ENCODE peak calls at places on chromosomes 12 and 14, in eight cellular contexts. Y is fibroblast of lung, B is IMR-90, W is endodermal cell, E is transverse colon, U is ovary, N is right lobe of liver, R is HCT116. O is an unnamed sample.

GRCh38 chr12:27602516-27602915 is 78.5 kb downstream of the PPFIBP1 start:
- DNase-seq in Y (no peak), B (peak; percentile 39), W (no peak), E (no peak), U (no peak), N (no peak), R (no peak), O (no peak)

GRCh38 chr14:48504921-48505320 is 829.5 kb upstream of the MDGA2 start:
- DNase-seq in Y (no peak), B (no peak), W (no peak), E (no peak), U (no peak), N (no peak), R (no peak), O (no peak)

GRCh38 chr12:117134059-117134458 is 34.8 kb upstream of the TESC start:
- DNase-seq in Y (no peak), B (no peak), W (no peak), E (no peak), U (no peak), N (no peak), R (no peak), O (no peak)

GRCh38 chr12:63068857-63069442 is 82.1 kb downstream of the AVPR1A start:
- DNase-seq in Y (peak; percentile 67), B (peak; percentile 75), W (no peak), E (no peak), U (no peak), N (no peak), R (peak; percentile 55), O (no peak)

GRCh38 chr14:22391908-22392307 is 197.1 kb downstream of the DAD1 start:
- DNase-seq in Y (peak; percentile 70), B (peak; percentile 65), W (peak; percentile 85), E (peak; percentile 39), U (peak; percentile 28), N (no peak), R (peak; percentile 28), O (peak; percentile 64)

GRCh38 chr12:28802706-28803438 is 346.2 kb upstream of the FAR2 start:
- DNase-seq in Y (no peak), B (no peak), W (no peak), E (no peak), U (no peak), N (no peak), R (no peak), O (no peak)

GRCh38 chr12:99768758-99769157 is 121.2 kb downstream of the GARIN6 start:
- DNase-seq in Y (no peak), B (no peak), W (no peak), E (no peak), U (no peak), N (no peak), R (no peak), O (no peak)

GRCh38 chr14:74848768-74849167 is 27.2 kb downstream of the PROX2 start:
- DNase-seq in Y (peak; percentile 30), B (no peak), W (no peak), E (no peak), U (no peak), N (no peak), R (no peak), O (no peak)

GRCh38 chr12:104320627-104321024 is 17.1 kb downstream of the EID3 start:
- DNase-seq in Y (no peak), B (no peak), W (no peak), E (no peak), U (no peak), N (no peak), R (no peak), O (no peak)

GRCh38 chr12:18079541-18080230 is 10.3 kb downstream of the RERGL start:
- DNase-seq in Y (no peak), B (no peak), W (no peak), E (no peak), U (no peak), N (no peak), R (no peak), O (no peak)

GRCh38 chr12:132530851-132531250 is 40.9 kb downstream of the FBRSL1 start:
- DNase-seq in Y (no peak), B (no peak), W (no peak), E (no peak), U (no peak), N (no peak), R (no peak), O (no peak)

GRCh38 chr12:92987846-92988621 is 58.9 kb upstream of the EEA1 start:
- DNase-seq in Y (no peak), B (no peak), W (peak; percentile 91), E (peak; percentile 50), U (no peak), N (no peak), R (no peak), O (no peak)

GRCh38 chr12:58711968-58712367 is 208.3 kb downstream of the LRIG3 start:
- DNase-seq in Y (peak; percentile 92), B (peak; percentile 80), W (no peak), E (no peak), U (no peak), N (no peak), R (no peak), O (no peak)

GRCh38 chr14:61355892-61356325 is 34.5 kb downstream of the PRKCH start:
- DNase-seq in Y (peak; percentile 55), B (peak; percentile 11), W (peak; percentile 88), E (no peak), U (no peak), N (no peak), R (peak; percentile 98), O (peak; percentile 79)

GRCh38 chr12:9646794-9647622 is 22.5 kb upstream of the CLEC2D start:
- DNase-seq in Y (peak; percentile 64), B (peak; percentile 56), W (peak; percentile 62), E (no peak), U (no peak), N (no peak), R (no peak), O (no peak)

GRCh38 chr14:68442828-68443460 is 349.9 kb downstream of the ZFP36L1 start:
- DNase-seq in Y (peak; percentile 85), B (peak; percentile 49), W (no peak), E (no peak), U (no peak), N (no peak), R (no peak), O (no peak)

GRCh38 chr14:20177433-20177974 is 13.2 kb upstream of the OR11G2 start:
- DNase-seq in Y (no peak), B (no peak), W (no peak), E (no peak), U (no peak), N (no peak), R (no peak), O (no peak)

GRCh38 chr14:102317564-102318248 is 1.8 kb upstream of the ZNF839 start:
- DNase-seq in Y (no peak), B (no peak), W (no peak), E (peak; percentile 54), U (no peak), N (no peak), R (no peak), O (no peak)

GRCh38 chr12:107903377-107904061 is 129.0 kb downstream of the ASCL4 start:
- DNase-seq in Y (peak; percentile 19), B (no peak), W (peak; percentile 96), E (peak; percentile 86), U (peak; percentile 10), N (no peak), R (no peak), O (no peak)

GRCh38 chr12:65834146-65834935 is 10.1 kb downstream of the HMGA2 start:
- DNase-seq in Y (no peak), B (no peak), W (no peak), E (no peak), U (no peak), N (no peak), R (no peak), O (no peak)

GRCh38 chr12:80860206-80860605 is 77.5 kb downstream of the LIN7A start:
- DNase-seq in Y (no peak), B (no peak), W (no peak), E (no peak), U (no peak), N (no peak), R (no peak), O (no peak)

GRCh38 chr12:54217309-54217661 is 28.5 kb upstream of the SMUG1 start:
- DNase-seq in Y (no peak), B (no peak), W (no peak), E (no peak), U (no peak), N (no peak), R (no peak), O (no peak)
- TF ChIP-seq CTCF in Y (no peak), B (no peak), W (peak; percentile 6), E (no peak), U (no peak), N (peak; percentile 3), R (no peak), O (peak; percentile 18)

DNA sequence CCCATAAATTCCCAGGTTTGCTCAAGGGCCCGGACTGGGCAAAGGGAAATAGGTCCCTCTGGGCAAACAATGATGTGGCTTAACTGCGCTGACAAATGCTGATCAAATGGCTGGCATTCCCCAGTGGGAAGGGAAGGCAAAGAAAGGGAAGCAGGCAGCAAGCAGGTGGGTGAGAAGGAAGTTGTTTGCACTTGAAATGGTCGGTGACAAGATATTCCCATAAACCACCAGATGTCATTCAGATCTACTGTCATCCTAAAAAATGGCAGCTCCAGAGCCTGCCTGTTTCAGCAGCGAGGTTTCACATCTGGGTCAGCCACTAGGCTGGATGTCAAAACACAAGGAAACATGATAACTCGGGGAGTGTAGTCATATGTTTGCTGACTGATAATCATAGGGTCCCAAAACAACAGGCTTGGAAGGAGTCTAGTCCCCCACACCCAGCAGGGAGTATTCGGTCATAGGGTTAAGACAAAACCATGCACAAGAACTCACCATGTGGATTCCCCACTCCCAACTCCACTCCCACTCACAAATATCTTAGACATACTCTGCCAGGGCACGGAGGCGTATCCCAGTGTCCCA is 37.9 kb upstream of the MDM1 start:
- DNase-seq in Y (no peak), B (no peak), W (no peak), E (no peak), U (no peak), N (no peak), R (no peak), O (no peak)
- H3K4me1 ChIP-seq in Y (peaks cover 3% of the 10 kb centered on the region), B (peaks cover 2% of the 10 kb centered on the region), W (no peaks in the 10 kb centered on the region), E (peaks cover 7% of the 10 kb centered on the region), U (no peaks in the 10 kb centered on the region), N (no peaks in the 10 kb centered on the region), R (peaks cover 2% of the 10 kb centered on the region), O (no peaks in the 10 kb centered on the region)

DNA sequence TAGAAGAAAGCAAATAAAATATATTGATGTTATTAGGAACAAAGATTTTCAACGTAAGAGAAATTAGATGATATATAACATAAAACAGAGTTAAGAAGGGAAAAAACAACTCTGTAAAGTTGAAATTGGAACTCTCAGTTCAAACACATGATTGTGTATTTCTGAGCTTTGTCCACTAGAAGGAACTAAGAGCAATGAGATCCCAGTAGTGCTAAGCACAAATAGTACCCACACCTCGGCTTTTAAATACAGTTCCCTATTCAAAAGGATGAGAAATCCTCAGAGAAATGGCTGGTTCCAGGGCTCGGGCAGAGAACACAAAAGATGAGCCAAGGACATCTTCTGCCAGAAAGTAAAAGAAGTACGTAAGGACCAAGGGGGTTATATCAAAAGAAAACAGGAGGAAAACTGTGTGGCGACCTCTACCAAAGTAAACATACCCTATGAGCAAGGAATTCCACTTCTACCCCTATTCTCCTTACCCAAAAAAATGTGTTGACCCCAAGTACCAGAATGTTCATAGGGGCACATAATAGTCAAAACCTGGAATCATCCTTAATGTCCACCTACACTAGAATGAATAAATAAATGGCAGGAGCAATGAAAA is 96.6 kb downstream of the SPTSSA start:
- DNase-seq in Y (no peak), B (peak; percentile 13), W (no peak), E (no peak), U (no peak), N (no peak), R (no peak), O (no peak)
- TF ChIP-seq CTCF in Y (peak; percentile 34), B (peak; percentile 26), W (peak; percentile 59), E (peak; percentile 30), U (no peak), N (peak; percentile 38), R (peak; percentile 1), O (peak; percentile 36)

GRCh38 chr14:73761621-73762355 is 47.6 kb upstream of the PNMA1 start:
- DNase-seq in Y (no peak), B (no peak), W (no peak), E (no peak), U (no peak), N (no peak), R (no peak), O (no peak)
- H3K4me1 ChIP-seq in Y (peaks cover 33% of the 10 kb centered on the region), B (peaks cover 33% of the 10 kb centered on the region), W (peaks cover 6% of the 10 kb centered on the region), E (peaks cover 85% of the 10 kb centered on the region), U (peaks cover 39% of the 10 kb centered on the region), N (peaks cover 11% of the 10 kb centered on the region), R (peaks cover 20% of the 10 kb centered on the region), O (peaks cover 88% of the 10 kb centered on the region)

O was measured in right atrium auricular region.